ENCODE peak calls at places on chromosomes 6 and 20, in ten cellular contexts. Q is stimulated activated effector memory CD8-positive, alpha-beta T cell treated with anti-CD3 and anti-CD28 coated beads, Interleukin-12 subunit alpha, Interleukin-12 subunit beta, amount 100 ng/mL, for 72 hours; G is astrocyte of the spinal cord; T is Right ventricle myocardium superior; E is kidney glomerular epithelial cell; K is neuronal stem cell; N is thoracic aorta; U is NCI-H1694; V is skeletal muscle cell; Y is left colon. X is an unnamed sample.

GRCh38 chr6:15305909-15306308 is 60.0 kb downstream of the JARID2 start:
- DNase-seq in K (no peak), E (no peak), N (no peak), U (no peak), V (no peak), G (no peak), T (no peak), Q (no peak), Y (no peak), X (no peak)

GRCh38 chr6:7341989-7342742 is 29.2 kb upstream of the SSR1 start:
- DNase-seq in K (no peak), U (peak), Y (no peak), Q (no peak), T (no peak), G (no peak), N (no peak), E (no peak), V (no peak), X (no peak)

GRCh38 chr6:123306334-123306733 is 310.3 kb downstream of the CLVS2 start:
- DNase-seq in T (no peak), E (no peak), V (no peak), N (no peak), Y (no peak), Q (no peak), U (no peak), G (no peak), K (peak), X (no peak)

GRCh38 chr6:75431379-75431778 is 62.2 kb downstream of the FILIP1 start:
- DNase-seq in V (no peak), Q (no peak), T (peak), Y (no peak), K (no peak), U (no peak), N (peak), E (peak), G (peak), X (no peak)

GRCh38 chr6:159008656-159009288 is 8.8 kb upstream of the RSPH3 start:
- DNase-seq in E (peak), N (no peak), U (peak), T (no peak), Q (peak), G (no peak), V (no peak), K (no peak), Y (no peak), X (no peak)

GRCh38 chr6:170516783-170517616 is 36.1 kb downstream of the PSMB1 start:
- DNase-seq in Q (peak), K (peak), Y (peak), U (peak), T (peak), E (peak), G (peak), N (no peak), V (peak), X (peak)

GRCh38 chr6:37936150-37936549 is 116.6 kb downstream of the ZFAND3 start:
- DNase-seq in U (no peak), Q (no peak), K (no peak), G (no peak), E (no peak), V (no peak), Y (no peak), T (no peak), N (no peak), X (no peak)

GRCh38 chr6:16067568-16067967 is 61.3 kb upstream of the MYLIP start:
- DNase-seq in Y (no peak), N (no peak), U (no peak), K (no peak), V (no peak), T (no peak), G (no peak), Q (no peak), E (no peak), X (no peak)

GRCh38 chr6:144335315-144335861 is 50.3 kb downstream of the UTRN start:
- DNase-seq in E (no peak), Q (no peak), G (no peak), Y (no peak), K (no peak), N (no peak), T (no peak), U (no peak), V (no peak), X (no peak)

GRCh38 chr6:13423292-13423691 is 64.1 kb downstream of the GFOD1 start:
- DNase-seq in Q (no peak), E (no peak), U (no peak), G (no peak), T (no peak), K (no peak), Y (no peak), V (no peak), N (no peak), X (no peak)

GRCh38 chr20:62929051-62929538 is 2.8 kb upstream of the DIDO1 start:
- DNase-seq in T (peak), K (no peak), V (no peak), E (peak), Y (peak), U (no peak), G (peak), N (no peak), Q (peak), X (peak)

GRCh38 chr6:138197570-138197969 is 20.7 kb downstream of the PBOV1 start:
- DNase-seq in G (no peak), K (no peak), Q (no peak), N (no peak), U (no peak), E (no peak), Y (no peak), T (no peak), V (no peak), X (no peak)

GRCh38 chr6:17870302-17871168 is 116.9 kb downstream of the KIF13A start:
- DNase-seq in U (no peak), E (no peak), Q (no peak), K (no peak), T (no peak), V (no peak), Y (no peak), N (no peak), G (no peak), X (no peak)

GRCh38 chr6:4162345-4162744 is 27.0 kb upstream of the ECI2 start:
- DNase-seq in E (no peak), U (no peak), Y (no peak), N (no peak), K (no peak), G (no peak), V (no peak), T (no peak), Q (no peak), X (no peak)

GRCh38 chr6:107670792-107671199 is 153.3 kb downstream of the SCML4 start:
- DNase-seq in E (no peak), T (peak), V (no peak), Q (no peak), U (no peak), Y (peak), G (no peak), N (no peak), K (no peak), X (no peak)

GRCh38 chr20:20712004-20712473 is 405 bp downstream of the RALGAPA2 start:
- DNase-seq in V (no peak), Y (no peak), N (no peak), K (no peak), E (peak), G (no peak), U (no peak), Q (no peak), T (peak), X (no peak)

GRCh38 chr20:44087051-44087856 is 99.7 kb downstream of the JPH2 start:
- DNase-seq in G (no peak), V (no peak), N (no peak), E (no peak), U (no peak), K (no peak), Q (no peak), T (no peak), Y (no peak), X (no peak)

X was measured in stimulated activated CD8-positive, alpha-beta memory T cell treated with anti-CD3 and anti-CD28 coated beads, Interleukin-15, amount 100 ng/mL, for 48 hours.